ENCODE peak calls at places on chromosome 5, in five cellular contexts. S is activated CD4-positive, alpha-beta T cell treated with anti-CD3 and anti-CD28 coated beads, Interleukin-2, amount 10 ng/mL, durations not matched to agents 24 days and 14 days; P is HFF-Myc; M is foreskin melanocyte; G is endothelial cell. L is an unnamed sample.

GRCh38 chr5:101678494-101679193 is 617.4 kb downstream of the SLCO4C1 start:
- DNase-seq in P (peak; percentile 11), M (peak; percentile 43), G (peak; percentile 81), S (peak; percentile 76), L (peak; percentile 31)

GRCh38 chr5:169778622-169779596 is 141.8 kb downstream of the DOCK2 start:
- DNase-seq in M (no peak), G (no peak), S (no peak), P (no peak), L (no peak)

GRCh38 chr5:61866930-61867329 is 439.1 kb upstream of the KIF2A start:
- DNase-seq in M (peak; percentile 17), S (peak; percentile 48), G (no peak), P (peak; percentile 52), L (no peak)

GRCh38 chr5:173671121-173671949 is 54.9 kb upstream of the BOD1 start:
- DNase-seq in S (no peak), G (no peak), M (no peak), P (no peak), L (no peak)

GRCh38 chr5:135016926-135017325 is 17.1 kb downstream of the PITX1 start:
- DNase-seq in G (no peak), S (no peak), M (no peak), P (no peak), L (no peak)

GRCh38 chr5:75558972-75559632 is 47.4 kb downstream of the POLK start:
- DNase-seq in P (no peak), S (no peak), M (no peak), G (no peak), L (no peak)

GRCh38 chr5:96942911-96943310 is 7.0 kb downstream of the LNPEP start:
- DNase-seq in S (peak; percentile 34), P (peak; percentile 52), G (no peak), M (no peak), L (no peak)

GRCh38 chr5:13245982-13246601 is 698.4 kb downstream of the DNAH5 start:
- DNase-seq in M (no peak), G (no peak), S (no peak), P (no peak), L (no peak)

GRCh38 chr5:109643951-109644350 is 45.8 kb upstream of the MAN2A1 start:
- DNase-seq in S (no peak), P (no peak), M (no peak), G (no peak), L (no peak)

GRCh38 chr5:174094857-174095606 is 49.5 kb downstream of the NSG2 start:
- DNase-seq in S (no peak), G (no peak), M (no peak), P (no peak), L (no peak)

GRCh38 chr5:170306381-170306790 is 8.8 kb upstream of the LCP2 start:
- DNase-seq in P (no peak), S (no peak), G (no peak), M (no peak), L (no peak)

GRCh38 chr5:166369326-166369725 is 1922.1 kb upstream of the WWC1 start:
- DNase-seq in P (no peak), G (no peak), S (no peak), M (no peak), L (no peak)

GRCh38 chr5:176823076-176823481 is 12.7 kb downstream of the UNC5A start:
- DNase-seq in P (no peak), M (no peak), G (no peak), S (no peak), L (no peak)

GRCh38 chr5:133934822-133935793 is 33.3 kb downstream of the C5orf15 start:
- DNase-seq in M (no peak), S (no peak), G (no peak), P (no peak), L (no peak)

L was measured in NCI-H446 treated with DMSO at 0.1 percent for 48 hours.